ENCODE peak calls at places on chromosomes 16 and 17, in four cellular contexts. D, A, J and P are unnamed samples.

GRCh38 chr16:2779151-2779920 is 2.3 kb upstream of the ELOB start:
- DNase-seq in D (no peak), A (no peak), J (no peak), P (no peak)

GRCh38 chr16:6969594-6969993 is 363.1 kb upstream of the RBFOX1 start:
- DNase-seq in D (no peak), A (no peak), J (no peak), P (no peak)

GRCh38 chr16:31874354-31875111 is 926 bp downstream of the ZNF267 start:
- DNase-seq in D (peak), A (no peak), J (peak), P (peak)

GRCh38 chr17:45641541-45641940 is 142.6 kb upstream of the CRHR1 start:
- DNase-seq in D (no peak), A (no peak), J (no peak), P (no peak)

GRCh38 chr17:41710472-41711090 is 1.6 kb upstream of the GAST start:
- DNase-seq in D (peak), A (no peak), J (peak), P (no peak)

GRCh38 chr17:28008526-28008925 is 34.0 kb upstream of the NLK start:
- DNase-seq in D (peak), A (no peak), J (peak), P (peak)

GRCh38 chr17:33977729-33978514 is 277.2 kb upstream of the CCL2 start:
- DNase-seq in D (no peak), A (no peak), J (no peak), P (no peak)

GRCh38 chr17:47287639-47288038 is 34.0 kb downstream of the ITGB3 start:
- DNase-seq in D (no peak), A (no peak), J (no peak), P (no peak)

GRCh38 chr17:2137342-2138098 is 82.6 kb downstream of the HIC1 start:
- DNase-seq in D (peak), A (no peak), J (no peak), P (no peak)

GRCh38 chr17:29212681-29213121 is 32.5 kb upstream of the MYO18A start:
- DNase-seq in D (no peak), A (no peak), J (no peak), P (no peak)

GRCh38 chr16:24499193-24499814 is 40.1 kb upstream of the RBBP6 start:
- DNase-seq in D (peak), A (no peak), J (peak), P (peak)

GRCh38 chr17:2943971-2944370 is 119.4 kb downstream of the OR1D5 start:
- DNase-seq in D (no peak), A (no peak), J (peak), P (no peak)